ENCODE peak calls at places on chromosomes 11 and 22, in four cellular contexts. One of them, this sample, is unnamed.

GRCh38 chr11:30935861-30936260 is 349.7 kb upstream of the MPPED2 start:
- DNase-seq in neural crest cell: no peak
- DNase-seq in RPMI7951: peak
- DNase-seq in IMR-90: peak
- DNase-seq in this sample: no peak

GRCh38 chr22:37930270-37930951 is 23.0 kb downstream of the C22orf23 start:
- DNase-seq in neural crest cell: no peak
- DNase-seq in IMR-90: peak
- DNase-seq in RPMI7951: peak
- DNase-seq in this sample: peak

GRCh38 chr11:46520971-46521745 is 72.7 kb downstream of the AMBRA1 start:
- DNase-seq in IMR-90: peak
- DNase-seq in RPMI7951: peak
- DNase-seq in neural crest cell: no peak
- DNase-seq in this sample: no peak

GRCh38 chr11:10348650-10349280 is 43.9 kb downstream of the ADM start:
- DNase-seq in RPMI7951: peak
- DNase-seq in neural crest cell: no peak
- DNase-seq in IMR-90: peak
- DNase-seq in this sample: no peak

GRCh38 chr11:16794047-16794818 is 55.8 kb downstream of the C11orf58 start:
- DNase-seq in RPMI7951: no peak
- DNase-seq in IMR-90: no peak
- DNase-seq in neural crest cell: no peak
- DNase-seq in this sample: no peak

GRCh38 chr22:30297276-30298004 is 8.1 kb upstream of the CASTOR1 start:
- DNase-seq in neural crest cell: no peak
- DNase-seq in IMR-90: no peak
- DNase-seq in RPMI7951: no peak
- DNase-seq in this sample: no peak

GRCh38 chr11:130601764-130602163 is 153.3 kb downstream of the ADAMTS15 start:
- DNase-seq in RPMI7951: no peak
- DNase-seq in IMR-90: no peak
- DNase-seq in neural crest cell: no peak
- DNase-seq in this sample: no peak

GRCh38 chr11:67022961-67023956 is at the start of gene SYT12:
- DNase-seq in neural crest cell: no peak
- DNase-seq in IMR-90: no peak
- DNase-seq in RPMI7951: no peak
- DNase-seq in this sample: peak

GRCh38 chr22:37519268-37520195 is at the start of gene CARD10:
- DNase-seq in neural crest cell: no peak
- DNase-seq in IMR-90: no peak
- DNase-seq in RPMI7951: peak
- DNase-seq in this sample: peak

GRCh38 chr11:61771995-61772455 is 19.6 kb downstream of the MYRF start:
- DNase-seq in neural crest cell: no peak
- DNase-seq in RPMI7951: no peak
- DNase-seq in IMR-90: no peak
- DNase-seq in this sample: no peak

GRCh38 chr22:20857838-20858614 is 585 bp downstream of the PI4KA start:
- DNase-seq in IMR-90: peak
- DNase-seq in neural crest cell: peak
- DNase-seq in RPMI7951: peak
- DNase-seq in this sample: peak

GRCh38 chr11:65414776-65415498 is 7.7 kb upstream of the NEAT1 start:
- DNase-seq in RPMI7951: no peak
- DNase-seq in IMR-90: peak
- DNase-seq in neural crest cell: no peak
- DNase-seq in this sample: no peak

GRCh38 chr11:132704796-132705375 is 827.4 kb downstream of the OPCML start:
- DNase-seq in IMR-90: no peak
- DNase-seq in RPMI7951: no peak
- DNase-seq in neural crest cell: no peak
- DNase-seq in this sample: no peak

GRCh38 chr11:84339796-84340195 is 1053.6 kb upstream of the CCDC90B start:
- DNase-seq in RPMI7951: no peak
- DNase-seq in IMR-90: no peak
- DNase-seq in neural crest cell: no peak
- DNase-seq in this sample: no peak

GRCh38 chr22:37198290-37199102 is 10.4 kb upstream of the C1QTNF6 start:
- DNase-seq in neural crest cell: peak
- DNase-seq in RPMI7951: peak
- DNase-seq in IMR-90: peak
- DNase-seq in this sample: peak

GRCh38 chr22:23539135-23539838 is 40.8 kb downstream of the IGLL1 start:
- DNase-seq in neural crest cell: peak
- DNase-seq in RPMI7951: peak
- DNase-seq in IMR-90: peak
- DNase-seq in this sample: peak

GRCh38 chr11:119785131-119785530 is 56.1 kb upstream of the NECTIN1 start:
- DNase-seq in neural crest cell: no peak
- DNase-seq in RPMI7951: no peak
- DNase-seq in IMR-90: no peak
- DNase-seq in this sample: no peak

GRCh38 chr22:40560551-40560950 is 76.0 kb downstream of the MRTFA start:
- DNase-seq in IMR-90: peak
- DNase-seq in neural crest cell: no peak
- DNase-seq in RPMI7951: peak
- DNase-seq in this sample: no peak

GRCh38 chr11:72684236-72684912 is 10.2 kb upstream of the PDE2A start:
- DNase-seq in IMR-90: peak
- DNase-seq in RPMI7951: peak
- DNase-seq in neural crest cell: peak
- DNase-seq in this sample: peak

GRCh38 chr11:40306938-40307548 is 1152.4 kb downstream of the LRRC4C start:
- DNase-seq in IMR-90: peak
- DNase-seq in neural crest cell: peak
- DNase-seq in RPMI7951: peak
- DNase-seq in this sample: peak

GRCh38 chr11:12007769-12008737 is at the start of gene DKK3:
- DNase-seq in neural crest cell: peak
- DNase-seq in IMR-90: peak
- DNase-seq in RPMI7951: peak
- DNase-seq in this sample: no peak

GRCh38 chr11:1618231-1618630 is 3.7 kb downstream of the KRTAP5-4 start:
- DNase-seq in IMR-90: no peak
- DNase-seq in neural crest cell: no peak
- DNase-seq in RPMI7951: no peak
- DNase-seq in this sample: no peak

GRCh38 chr11:119538748-119539147 is 115.8 kb upstream of the THY1 start:
- DNase-seq in RPMI7951: no peak
- DNase-seq in IMR-90: no peak
- DNase-seq in neural crest cell: no peak
- DNase-seq in this sample: no peak

GRCh38 chr11:64245797-64246623 is 733 bp downstream of the PPP1R14B start:
- DNase-seq in neural crest cell: no peak
- DNase-seq in RPMI7951: peak
- DNase-seq in IMR-90: peak
- DNase-seq in this sample: peak

GRCh38 chr11:119155733-119156492 is 7.1 kb downstream of the ABCG4 start:
- DNase-seq in neural crest cell: no peak
- DNase-seq in IMR-90: no peak
- DNase-seq in RPMI7951: peak
- DNase-seq in this sample: peak

GRCh38 chr22:27327497-27327896 is 474.1 kb downstream of the MN1 start:
- DNase-seq in IMR-90: no peak
- DNase-seq in neural crest cell: no peak
- DNase-seq in RPMI7951: no peak
- DNase-seq in this sample: no peak

GRCh38 chr22:30694638-30695350 is at the start of gene OSBP2:
- DNase-seq in IMR-90: no peak
- DNase-seq in neural crest cell: peak
- DNase-seq in RPMI7951: peak
- DNase-seq in this sample: peak

GRCh38 chr22:32482708-32483107 is 8.1 kb downstream of the FBXO7 start:
- DNase-seq in IMR-90: peak
- DNase-seq in neural crest cell: no peak
- DNase-seq in RPMI7951: no peak
- DNase-seq in this sample: no peak

GRCh38 chr22:38403806-38404205 is 51.2 kb downstream of the KCNJ4 start:
- DNase-seq in IMR-90: no peak
- DNase-seq in RPMI7951: no peak
- DNase-seq in neural crest cell: no peak
- DNase-seq in this sample: peak

GRCh38 chr11:62593434-62594044 is 2.2 kb upstream of the TUT1 start:
- DNase-seq in RPMI7951: peak
- DNase-seq in neural crest cell: peak
- DNase-seq in IMR-90: peak
- DNase-seq in this sample: peak

GRCh38 chr11:117861151-117862018 is 15.1 kb downstream of the FXYD6 start:
- DNase-seq in IMR-90: no peak
- DNase-seq in neural crest cell: peak
- DNase-seq in RPMI7951: peak
- DNase-seq in this sample: peak

GRCh38 chr11:96254087-96254486 is 88.9 kb downstream of the MAML2 start:
- DNase-seq in neural crest cell: no peak
- DNase-seq in RPMI7951: peak
- DNase-seq in IMR-90: peak
- DNase-seq in this sample: no peak

GRCh38 chr22:46551996-46552395 is 14.6 kb upstream of the CELSR1 start:
- DNase-seq in IMR-90: no peak
- DNase-seq in RPMI7951: no peak
- DNase-seq in neural crest cell: no peak
- DNase-seq in this sample: no peak

GRCh38 chr11:16081756-16082531 is 274.4 kb downstream of the SOX6 start:
- DNase-seq in IMR-90: no peak
- DNase-seq in RPMI7951: peak
- DNase-seq in neural crest cell: no peak
- DNase-seq in this sample: no peak

GRCh38 chr11:88105952-88106351 is 69.3 kb downstream of the RAB38 start:
- DNase-seq in IMR-90: no peak
- DNase-seq in RPMI7951: no peak
- DNase-seq in neural crest cell: no peak
- DNase-seq in this sample: no peak